ENCODE peak calls at places on chromosomes 4 and X, in nine cellular contexts. One of them, this sample, is unnamed.

GRCh38 chr4:168743576-168743975 is 246.7 kb downstream of the PALLD start:
- DNase-seq in WERI-Rb-1: no peak
- DNase-seq in astrocyte: no peak
- DNase-seq in pancreas: no peak
- DNase-seq in ovary: no peak
- DNase-seq in suprapubic skin: no peak
- DNase-seq in HCT116: no peak
- DNase-seq in osteoblast: peak; percentile 18
- DNase-seq in fibroblast of mammary gland: peak; percentile 53
- DNase-seq in this sample: no peak

GRCh38 chrX:42759881-42760280 is 18.1 kb downstream of the PPP1R2C start:
- DNase-seq in astrocyte: no peak
- DNase-seq in pancreas: no peak
- DNase-seq in HCT116: no peak
- DNase-seq in suprapubic skin: no peak
- DNase-seq in WERI-Rb-1: no peak
- DNase-seq in fibroblast of mammary gland: peak; percentile 53
- DNase-seq in ovary: no peak
- DNase-seq in osteoblast: no peak
- DNase-seq in this sample: no peak

GRCh38 chr4:37991623-37992410 is 31.6 kb downstream of the PTTG2 start:
- DNase-seq in osteoblast: no peak
- DNase-seq in fibroblast of mammary gland: no peak
- DNase-seq in HCT116: no peak
- DNase-seq in ovary: no peak
- DNase-seq in astrocyte: no peak
- DNase-seq in suprapubic skin: no peak
- DNase-seq in WERI-Rb-1: no peak
- DNase-seq in pancreas: no peak
- DNase-seq in this sample: no peak

GRCh38 chr4:57410331-57411052 is 300.3 kb upstream of the IGFBP7 start:
- DNase-seq in WERI-Rb-1: no peak
- DNase-seq in osteoblast: no peak
- DNase-seq in fibroblast of mammary gland: no peak
- DNase-seq in HCT116: no peak
- DNase-seq in ovary: no peak
- DNase-seq in pancreas: no peak
- DNase-seq in astrocyte: no peak
- DNase-seq in suprapubic skin: no peak
- DNase-seq in this sample: peak; percentile 39

GRCh38 chr4:27518876-27519275 is 658.2 kb downstream of the STIM2 start:
- DNase-seq in suprapubic skin: no peak
- DNase-seq in osteoblast: no peak
- DNase-seq in ovary: no peak
- DNase-seq in pancreas: no peak
- DNase-seq in WERI-Rb-1: no peak
- DNase-seq in fibroblast of mammary gland: no peak
- DNase-seq in HCT116: no peak
- DNase-seq in astrocyte: no peak
- DNase-seq in this sample: no peak

GRCh38 chr4:66639361-66639760 is 905.9 kb downstream of the CENPC start:
- DNase-seq in suprapubic skin: no peak
- DNase-seq in pancreas: no peak
- DNase-seq in fibroblast of mammary gland: peak; percentile 1
- DNase-seq in osteoblast: no peak
- DNase-seq in ovary: no peak
- DNase-seq in astrocyte: peak; percentile 23
- DNase-seq in HCT116: no peak
- DNase-seq in WERI-Rb-1: no peak
- DNase-seq in this sample: peak; percentile 78

GRCh38 chr4:153166971-153167501 is 37.2 kb upstream of the TRIM2 start:
- DNase-seq in ovary: no peak
- DNase-seq in pancreas: no peak
- DNase-seq in osteoblast: no peak
- DNase-seq in WERI-Rb-1: no peak
- DNase-seq in HCT116: no peak
- DNase-seq in fibroblast of mammary gland: peak; percentile 55
- DNase-seq in suprapubic skin: no peak
- DNase-seq in astrocyte: peak; percentile 70
- DNase-seq in this sample: peak; percentile 66

GRCh38 chr4:107896158-107896645 is 35.1 kb upstream of the CYP2U1 start:
- DNase-seq in osteoblast: peak; percentile 84
- DNase-seq in WERI-Rb-1: no peak
- DNase-seq in fibroblast of mammary gland: peak; percentile 97
- DNase-seq in HCT116: peak; percentile 92
- DNase-seq in pancreas: no peak
- DNase-seq in suprapubic skin: no peak
- DNase-seq in astrocyte: peak; percentile 100
- DNase-seq in ovary: no peak
- DNase-seq in this sample: peak; percentile 97

GRCh38 chrX:40096395-40097091 is 1.2 kb downstream of the BCOR start:
- DNase-seq in suprapubic skin: no peak
- DNase-seq in WERI-Rb-1: no peak
- DNase-seq in osteoblast: peak; percentile 95
- DNase-seq in fibroblast of mammary gland: no peak
- DNase-seq in pancreas: peak; percentile 57
- DNase-seq in ovary: peak; percentile 65
- DNase-seq in HCT116: no peak
- DNase-seq in astrocyte: no peak
- DNase-seq in this sample: peak; percentile 43

GRCh38 chr4:79078339-79078738 is 139.1 kb upstream of the PAQR3 start:
- DNase-seq in suprapubic skin: no peak
- DNase-seq in HCT116: no peak
- DNase-seq in astrocyte: no peak
- DNase-seq in WERI-Rb-1: no peak
- DNase-seq in osteoblast: no peak
- DNase-seq in fibroblast of mammary gland: no peak
- DNase-seq in ovary: peak; percentile 62
- DNase-seq in pancreas: no peak
- DNase-seq in this sample: no peak

GRCh38 chr4:74483226-74483911 is 38.4 kb downstream of the AREG start:
- DNase-seq in HCT116: no peak
- DNase-seq in fibroblast of mammary gland: no peak
- DNase-seq in WERI-Rb-1: no peak
- DNase-seq in suprapubic skin: no peak
- DNase-seq in osteoblast: no peak
- DNase-seq in astrocyte: no peak
- DNase-seq in ovary: no peak
- DNase-seq in pancreas: no peak
- DNase-seq in this sample: no peak

GRCh38 chrX:107849747-107850478 is 24.2 kb downstream of the MID2 start:
- DNase-seq in suprapubic skin: no peak
- DNase-seq in ovary: no peak
- DNase-seq in HCT116: no peak
- DNase-seq in fibroblast of mammary gland: peak; percentile 19
- DNase-seq in pancreas: no peak
- DNase-seq in WERI-Rb-1: no peak
- DNase-seq in astrocyte: no peak
- DNase-seq in osteoblast: no peak
- DNase-seq in this sample: no peak

GRCh38 chrX:139738581-139738980 is 30.6 kb upstream of the MCF2 start:
- DNase-seq in suprapubic skin: no peak
- DNase-seq in WERI-Rb-1: no peak
- DNase-seq in astrocyte: peak; percentile 38
- DNase-seq in pancreas: no peak
- DNase-seq in HCT116: no peak
- DNase-seq in ovary: no peak
- DNase-seq in fibroblast of mammary gland: peak; percentile 29
- DNase-seq in osteoblast: no peak
- DNase-seq in this sample: peak; percentile 4

GRCh38 chr4:148643851-148644250 is 201.6 kb upstream of the NR3C2 start:
- DNase-seq in pancreas: no peak
- DNase-seq in suprapubic skin: no peak
- DNase-seq in astrocyte: no peak
- DNase-seq in HCT116: no peak
- DNase-seq in WERI-Rb-1: no peak
- DNase-seq in ovary: no peak
- DNase-seq in fibroblast of mammary gland: no peak
- DNase-seq in osteoblast: no peak
- DNase-seq in this sample: no peak

GRCh38 chr4:12889054-12889453 is 595.1 kb downstream of the RAB28 start:
- DNase-seq in suprapubic skin: no peak
- DNase-seq in osteoblast: no peak
- DNase-seq in pancreas: no peak
- DNase-seq in astrocyte: peak; percentile 1
- DNase-seq in fibroblast of mammary gland: peak; percentile 34
- DNase-seq in HCT116: no peak
- DNase-seq in WERI-Rb-1: no peak
- DNase-seq in ovary: no peak
- DNase-seq in this sample: no peak

GRCh38 chr4:150379454-150379853 is 202.5 kb upstream of the MAB21L2 start:
- DNase-seq in WERI-Rb-1: no peak
- DNase-seq in ovary: no peak
- DNase-seq in HCT116: no peak
- DNase-seq in suprapubic skin: no peak
- DNase-seq in pancreas: no peak
- DNase-seq in fibroblast of mammary gland: peak; percentile 82
- DNase-seq in osteoblast: peak; percentile 41
- DNase-seq in astrocyte: peak; percentile 26
- DNase-seq in this sample: peak; percentile 52

DNA sequence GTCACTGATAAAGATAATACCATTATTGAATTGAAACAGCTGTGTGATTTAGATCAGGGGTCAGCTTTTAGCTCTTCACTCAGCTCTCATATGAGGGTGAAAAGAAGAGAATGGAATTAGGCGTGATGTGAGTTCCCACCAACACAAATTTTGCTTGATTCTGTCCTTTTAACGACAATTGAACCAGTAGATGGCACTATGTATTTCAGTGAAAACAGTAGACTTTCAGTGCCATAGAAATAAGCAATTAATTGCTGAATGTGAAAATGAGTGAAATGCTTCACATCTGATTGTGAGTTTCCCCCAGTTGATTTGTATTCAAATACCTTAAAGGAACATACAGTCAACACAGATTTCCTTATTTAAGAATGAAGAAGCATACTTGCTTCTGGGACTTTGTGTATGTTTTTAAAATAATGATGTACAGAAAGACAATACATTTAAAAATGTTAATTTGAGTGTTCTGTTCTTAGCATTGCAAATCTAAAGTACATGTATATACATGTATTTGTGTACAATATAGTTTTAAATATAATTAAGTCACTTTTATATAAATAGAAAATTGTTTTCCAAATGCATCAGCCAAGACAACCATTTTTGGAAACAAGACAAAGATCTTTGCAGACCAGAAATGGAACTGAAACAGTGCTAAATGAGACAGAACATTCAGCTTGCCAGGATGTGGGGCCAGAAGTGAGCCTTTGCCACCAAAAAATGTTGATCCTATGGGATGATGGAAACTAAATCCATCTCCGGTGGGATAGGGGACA is 178.8 kb downstream of the SNCA start:
- DNase-seq in suprapubic skin: no peak
- DNase-seq in pancreas: no peak
- DNase-seq in osteoblast: no peak
- DNase-seq in HCT116: peak; percentile 28
- DNase-seq in astrocyte: peak; percentile 18
- DNase-seq in WERI-Rb-1: no peak
- DNase-seq in ovary: no peak
- DNase-seq in fibroblast of mammary gland: peak; percentile 53
- DNase-seq in this sample: peak; percentile 32
- TF ChIP-seq CTCF in suprapubic skin: peak; percentile 13
- TF ChIP-seq CTCF in pancreas: no peak
- TF ChIP-seq CTCF in osteoblast: peak; percentile 47
- TF ChIP-seq CTCF in HCT116: peak; percentile 60
- TF ChIP-seq CTCF in astrocyte: peak; percentile 51
- TF ChIP-seq CTCF in WERI-Rb-1: peak; percentile 16
- TF ChIP-seq CTCF in ovary: peak; percentile 33
- TF ChIP-seq CTCF in fibroblast of mammary gland: peak; percentile 54
- TF ChIP-seq CTCF in this sample: peak; percentile 23

GRCh38 chr4:140049024-140049923 is 104.7 kb downstream of the MAML3 start:
- DNase-seq in WERI-Rb-1: peak; percentile 95
- DNase-seq in HCT116: no peak
- DNase-seq in suprapubic skin: no peak
- DNase-seq in ovary: peak; percentile 68
- DNase-seq in astrocyte: peak; percentile 61
- DNase-seq in fibroblast of mammary gland: peak; percentile 49
- DNase-seq in osteoblast: no peak
- DNase-seq in pancreas: peak; percentile 35
- DNase-seq in this sample: peak; percentile 33
- H3K4me3 ChIP-seq in WERI-Rb-1: peak overlapping the region; percentile 25
- H3K4me3 ChIP-seq in HCT116: no peak overlapping the region
- H3K4me3 ChIP-seq in suprapubic skin: peak overlapping the region; percentile 38
- H3K4me3 ChIP-seq in ovary: peak overlapping the region; percentile 17
- H3K4me3 ChIP-seq in astrocyte: peak overlapping the region; percentile 39
- H3K4me3 ChIP-seq in fibroblast of mammary gland: peak overlapping the region; percentile 49
- H3K4me3 ChIP-seq in osteoblast: peak overlapping the region; percentile 64
- H3K4me3 ChIP-seq in pancreas: peak overlapping the region; percentile 30
- H3K4me3 ChIP-seq in this sample: peak overlapping the region; percentile 47

GRCh38 chr4:54234497-54235205 is 5.6 kb downstream of the PDGFRA start:
- DNase-seq in ovary: no peak
- DNase-seq in pancreas: no peak
- DNase-seq in suprapubic skin: no peak
- DNase-seq in HCT116: no peak
- DNase-seq in astrocyte: no peak
- DNase-seq in WERI-Rb-1: no peak
- DNase-seq in osteoblast: peak; percentile 67
- DNase-seq in fibroblast of mammary gland: no peak
- DNase-seq in this sample: peak; percentile 42
- TF ChIP-seq CTCF in ovary: peak; percentile 1
- TF ChIP-seq CTCF in pancreas: no peak
- TF ChIP-seq CTCF in suprapubic skin: no peak
- TF ChIP-seq CTCF in HCT116: no peak
- TF ChIP-seq CTCF in astrocyte: no peak
- TF ChIP-seq CTCF in WERI-Rb-1: no peak
- TF ChIP-seq CTCF in osteoblast: no peak
- TF ChIP-seq CTCF in fibroblast of mammary gland: no peak
- TF ChIP-seq CTCF in this sample: peak; percentile 36

GRCh38 chr4:98932539-98932938 is 3.6 kb upstream of the EIF4E start:
- DNase-seq in osteoblast: peak; percentile 80
- DNase-seq in pancreas: no peak
- DNase-seq in suprapubic skin: no peak
- DNase-seq in astrocyte: peak; percentile 45
- DNase-seq in WERI-Rb-1: no peak
- DNase-seq in ovary: no peak
- DNase-seq in HCT116: no peak
- DNase-seq in fibroblast of mammary gland: peak; percentile 36
- DNase-seq in this sample: peak; percentile 34

GRCh38 chr4:98929341-98930267 is 671 bp upstream of the EIF4E start:
- DNase-seq in suprapubic skin: no peak
- DNase-seq in ovary: peak; percentile 53
- DNase-seq in pancreas: peak; percentile 63
- DNase-seq in osteoblast: peak; percentile 82
- DNase-seq in WERI-Rb-1: peak; percentile 78
- DNase-seq in HCT116: peak; percentile 94
- DNase-seq in astrocyte: peak; percentile 98
- DNase-seq in fibroblast of mammary gland: peak; percentile 100
- DNase-seq in this sample: peak; percentile 91

GRCh38 chr4:98928505-98929340 is at the start of gene EIF4E:
- DNase-seq in ovary: peak; percentile 97
- DNase-seq in suprapubic skin: peak; percentile 98
- DNase-seq in pancreas: peak; percentile 99
- DNase-seq in astrocyte: peak; percentile 97
- DNase-seq in osteoblast: peak; percentile 93
- DNase-seq in HCT116: peak; percentile 99
- DNase-seq in WERI-Rb-1: peak; percentile 100
- DNase-seq in fibroblast of mammary gland: peak; percentile 99
- DNase-seq in this sample: peak; percentile 99

GRCh38 chr4:98928131-98928504 is 815 bp downstream of the EIF4E start:
- DNase-seq in osteoblast: peak; percentile 92
- DNase-seq in pancreas: peak; percentile 56
- DNase-seq in WERI-Rb-1: peak; percentile 90
- DNase-seq in astrocyte: peak; percentile 74
- DNase-seq in ovary: peak; percentile 66
- DNase-seq in HCT116: peak; percentile 64
- DNase-seq in fibroblast of mammary gland: peak; percentile 77
- DNase-seq in suprapubic skin: peak; percentile 84
- DNase-seq in this sample: peak; percentile 67

GRCh38 chr4:98930311-98930865 is 1.5 kb upstream of the EIF4E start:
- DNase-seq in fibroblast of mammary gland: peak; percentile 11
- DNase-seq in suprapubic skin: no peak
- DNase-seq in WERI-Rb-1: no peak
- DNase-seq in ovary: no peak
- DNase-seq in HCT116: no peak
- DNase-seq in astrocyte: no peak
- DNase-seq in osteoblast: peak; percentile 2
- DNase-seq in pancreas: no peak
- DNase-seq in this sample: no peak
- H3K4me3 ChIP-seq in fibroblast of mammary gland: peak overlapping the region; percentile 91
- H3K4me3 ChIP-seq in suprapubic skin: peak overlapping the region; percentile 98
- H3K4me3 ChIP-seq in WERI-Rb-1: peak overlapping the region; percentile 97
- H3K4me3 ChIP-seq in ovary: no peak overlapping the region
- H3K4me3 ChIP-seq in HCT116: peak overlapping the region; percentile 90
- H3K4me3 ChIP-seq in astrocyte: peak overlapping the region; percentile 86
- H3K4me3 ChIP-seq in osteoblast: peak overlapping the region; percentile 100
- H3K4me3 ChIP-seq in pancreas: peak overlapping the region; percentile 92
- H3K4me3 ChIP-seq in this sample: peak overlapping the region; percentile 94

This sample was measured in fibroblast of the aortic adventitia.